ENCODE peak calls at places on chromosomes 3 and 15, in eight cellular contexts. One of them, this sample, is unnamed.

GRCh38 chr3:65878831-65879230 is 159.9 kb downstream of the MAGI1 start:
- DNase-seq in pancreas: no peak
- DNase-seq in dorsolateral prefrontal cortex: no peak
- DNase-seq in ovary: no peak
- DNase-seq in adrenal gland: no peak
- DNase-seq in HFFc6: no peak
- DNase-seq in AG04450: no peak
- DNase-seq in colonic mucosa: no peak
- DNase-seq in this sample: no peak

GRCh38 chr15:47586653-47587224 is 130.6 kb upstream of the SEMA6D start:
- DNase-seq in pancreas: no peak
- DNase-seq in dorsolateral prefrontal cortex: no peak
- DNase-seq in ovary: no peak
- DNase-seq in adrenal gland: peak
- DNase-seq in HFFc6: no peak
- DNase-seq in AG04450: no peak
- DNase-seq in colonic mucosa: peak
- DNase-seq in this sample: no peak

GRCh38 chr15:57917998-57918397 is 147.5 kb downstream of the ALDH1A2 start:
- DNase-seq in pancreas: no peak
- DNase-seq in dorsolateral prefrontal cortex: no peak
- DNase-seq in ovary: no peak
- DNase-seq in adrenal gland: no peak
- DNase-seq in HFFc6: no peak
- DNase-seq in AG04450: no peak
- DNase-seq in colonic mucosa: no peak
- DNase-seq in this sample: no peak

GRCh38 chr15:69140306-69140705 is 20.1 kb upstream of the GLCE start:
- DNase-seq in pancreas: no peak
- DNase-seq in dorsolateral prefrontal cortex: no peak
- DNase-seq in ovary: no peak
- DNase-seq in adrenal gland: no peak
- DNase-seq in HFFc6: no peak
- DNase-seq in AG04450: no peak
- DNase-seq in colonic mucosa: no peak
- DNase-seq in this sample: no peak

GRCh38 chr3:129942296-129942695 is 32.2 kb upstream of the TRH start:
- DNase-seq in pancreas: no peak
- DNase-seq in dorsolateral prefrontal cortex: peak
- DNase-seq in ovary: peak
- DNase-seq in adrenal gland: peak
- DNase-seq in HFFc6: peak
- DNase-seq in AG04450: peak
- DNase-seq in colonic mucosa: peak
- DNase-seq in this sample: peak

GRCh38 chr3:69511361-69511760 is 125.5 kb upstream of the FRMD4B start:
- DNase-seq in pancreas: no peak
- DNase-seq in dorsolateral prefrontal cortex: no peak
- DNase-seq in ovary: no peak
- DNase-seq in adrenal gland: no peak
- DNase-seq in HFFc6: no peak
- DNase-seq in AG04450: no peak
- DNase-seq in colonic mucosa: no peak
- DNase-seq in this sample: no peak

GRCh38 chr3:187695434-187695833 is 6.9 kb downstream of the RTP2 start:
- DNase-seq in pancreas: no peak
- DNase-seq in dorsolateral prefrontal cortex: no peak
- DNase-seq in ovary: no peak
- DNase-seq in adrenal gland: no peak
- DNase-seq in HFFc6: no peak
- DNase-seq in AG04450: no peak
- DNase-seq in colonic mucosa: no peak
- DNase-seq in this sample: no peak

GRCh38 chr3:169526246-169526645 is 137.3 kb downstream of the MECOM start:
- DNase-seq in pancreas: no peak
- DNase-seq in dorsolateral prefrontal cortex: no peak
- DNase-seq in ovary: no peak
- DNase-seq in adrenal gland: no peak
- DNase-seq in HFFc6: no peak
- DNase-seq in AG04450: no peak
- DNase-seq in colonic mucosa: no peak
- DNase-seq in this sample: no peak

GRCh38 chr3:186784820-186785516 is 1.6 kb downstream of the EIF4A2 start:
- DNase-seq in pancreas: no peak
- DNase-seq in dorsolateral prefrontal cortex: no peak
- DNase-seq in ovary: no peak
- DNase-seq in adrenal gland: no peak
- DNase-seq in HFFc6: no peak
- DNase-seq in AG04450: no peak
- DNase-seq in colonic mucosa: no peak
- DNase-seq in this sample: no peak

GRCh38 chr15:101501703-101502373 is 12.3 kb upstream of the PCSK6 start:
- DNase-seq in pancreas: no peak
- DNase-seq in dorsolateral prefrontal cortex: no peak
- DNase-seq in ovary: no peak
- DNase-seq in adrenal gland: peak
- DNase-seq in HFFc6: no peak
- DNase-seq in AG04450: no peak
- DNase-seq in colonic mucosa: no peak
- DNase-seq in this sample: peak

GRCh38 chr15:42836251-42836650 is 84.3 kb downstream of the TTBK2 start:
- DNase-seq in pancreas: no peak
- DNase-seq in dorsolateral prefrontal cortex: no peak
- DNase-seq in ovary: no peak
- DNase-seq in adrenal gland: no peak
- DNase-seq in HFFc6: no peak
- DNase-seq in AG04450: no peak
- DNase-seq in colonic mucosa: no peak
- DNase-seq in this sample: no peak

GRCh38 chr15:92884813-92885461 is 15.2 kb upstream of the CHD2 start:
- DNase-seq in pancreas: no peak
- DNase-seq in dorsolateral prefrontal cortex: no peak
- DNase-seq in ovary: no peak
- DNase-seq in adrenal gland: no peak
- DNase-seq in HFFc6: no peak
- DNase-seq in AG04450: no peak
- DNase-seq in colonic mucosa: no peak
- DNase-seq in this sample: no peak

GRCh38 chr3:23256741-23257435 is 53.8 kb downstream of the UBE2E2 start:
- DNase-seq in pancreas: no peak
- DNase-seq in dorsolateral prefrontal cortex: no peak
- DNase-seq in ovary: no peak
- DNase-seq in adrenal gland: no peak
- DNase-seq in HFFc6: no peak
- DNase-seq in AG04450: no peak
- DNase-seq in colonic mucosa: no peak
- DNase-seq in this sample: no peak

GRCh38 chr3:56930706-56931105 is 129.0 kb upstream of the ARHGEF3 start:
- DNase-seq in pancreas: no peak
- DNase-seq in dorsolateral prefrontal cortex: no peak
- DNase-seq in ovary: no peak
- DNase-seq in adrenal gland: no peak
- DNase-seq in HFFc6: no peak
- DNase-seq in AG04450: no peak
- DNase-seq in colonic mucosa: no peak
- DNase-seq in this sample: no peak

GRCh38 chr3:141876891-141877561 is 583 bp downstream of the ATP1B3 start:
- DNase-seq in pancreas: peak
- DNase-seq in dorsolateral prefrontal cortex: peak
- DNase-seq in ovary: peak
- DNase-seq in adrenal gland: peak
- DNase-seq in HFFc6: peak
- DNase-seq in AG04450: no peak
- DNase-seq in colonic mucosa: peak
- DNase-seq in this sample: peak

GRCh38 chr15:33735637-33736247 is 232.6 kb upstream of the CHRM5 start:
- DNase-seq in pancreas: no peak
- DNase-seq in dorsolateral prefrontal cortex: no peak
- DNase-seq in ovary: no peak
- DNase-seq in adrenal gland: peak
- DNase-seq in HFFc6: no peak
- DNase-seq in AG04450: no peak
- DNase-seq in colonic mucosa: no peak
- DNase-seq in this sample: peak

GRCh38 chr15:74128785-74129350 is 1.5 kb upstream of the ISLR2 start:
- DNase-seq in pancreas: no peak
- DNase-seq in dorsolateral prefrontal cortex: no peak
- DNase-seq in ovary: no peak
- DNase-seq in adrenal gland: no peak
- DNase-seq in HFFc6: no peak
- DNase-seq in AG04450: no peak
- DNase-seq in colonic mucosa: no peak
- DNase-seq in this sample: no peak

GRCh38 chr3:161274691-161275298 is 53.7 kb downstream of the NMD3 start:
- DNase-seq in pancreas: peak
- DNase-seq in dorsolateral prefrontal cortex: no peak
- DNase-seq in ovary: no peak
- DNase-seq in adrenal gland: peak
- DNase-seq in HFFc6: peak
- DNase-seq in AG04450: peak
- DNase-seq in colonic mucosa: peak
- DNase-seq in this sample: peak

GRCh38 chr3:27960133-27960532 is 238.0 kb upstream of the EOMES start:
- DNase-seq in pancreas: no peak
- DNase-seq in dorsolateral prefrontal cortex: no peak
- DNase-seq in ovary: no peak
- DNase-seq in adrenal gland: no peak
- DNase-seq in HFFc6: peak
- DNase-seq in AG04450: no peak
- DNase-seq in colonic mucosa: no peak
- DNase-seq in this sample: no peak

GRCh38 chr3:12796171-12797123 is at the start of gene CAND2:
- DNase-seq in pancreas: peak
- DNase-seq in dorsolateral prefrontal cortex: peak
- DNase-seq in ovary: peak
- DNase-seq in adrenal gland: peak
- DNase-seq in HFFc6: no peak
- DNase-seq in AG04450: no peak
- DNase-seq in colonic mucosa: peak
- DNase-seq in this sample: peak
- TF ChIP-seq CTCF in pancreas: no peak
- TF ChIP-seq CTCF in dorsolateral prefrontal cortex: peak
- TF ChIP-seq CTCF in ovary: no peak
- TF ChIP-seq CTCF in adrenal gland: no peak
- TF ChIP-seq CTCF in HFFc6: no peak
- TF ChIP-seq CTCF in AG04450: peak
- TF ChIP-seq CTCF in colonic mucosa: no peak
- TF ChIP-seq CTCF in this sample: no peak

GRCh38 chr15:88664151-88664778 is 25.4 kb downstream of the ISG20 start:
- DNase-seq in pancreas: no peak
- DNase-seq in dorsolateral prefrontal cortex: no peak
- DNase-seq in ovary: no peak
- DNase-seq in adrenal gland: no peak
- DNase-seq in HFFc6: no peak
- DNase-seq in AG04450: no peak
- DNase-seq in colonic mucosa: no peak
- DNase-seq in this sample: no peak
- TF ChIP-seq CTCF in pancreas: no peak
- TF ChIP-seq CTCF in dorsolateral prefrontal cortex: peak
- TF ChIP-seq CTCF in ovary: no peak
- TF ChIP-seq CTCF in adrenal gland: peak
- TF ChIP-seq CTCF in HFFc6: no peak
- TF ChIP-seq CTCF in AG04450: no peak
- TF ChIP-seq CTCF in colonic mucosa: peak
- TF ChIP-seq CTCF in this sample: peak

GRCh38 chr3:106209482-106209881 is 340.7 kb upstream of the CBLB start:
- DNase-seq in pancreas: no peak
- DNase-seq in dorsolateral prefrontal cortex: no peak
- DNase-seq in ovary: no peak
- DNase-seq in adrenal gland: no peak
- DNase-seq in HFFc6: no peak
- DNase-seq in AG04450: no peak
- DNase-seq in colonic mucosa: no peak
- DNase-seq in this sample: no peak

GRCh38 chr3:106206613-106207012 is 337.8 kb upstream of the CBLB start:
- DNase-seq in pancreas: no peak
- DNase-seq in dorsolateral prefrontal cortex: no peak
- DNase-seq in ovary: no peak
- DNase-seq in adrenal gland: no peak
- DNase-seq in HFFc6: no peak
- DNase-seq in AG04450: no peak
- DNase-seq in colonic mucosa: no peak
- DNase-seq in this sample: no peak

GRCh38 chr3:106208266-106208665 is 339.5 kb upstream of the CBLB start:
- DNase-seq in pancreas: no peak
- DNase-seq in dorsolateral prefrontal cortex: no peak
- DNase-seq in ovary: no peak
- DNase-seq in adrenal gland: no peak
- DNase-seq in HFFc6: no peak
- DNase-seq in AG04450: no peak
- DNase-seq in colonic mucosa: no peak
- DNase-seq in this sample: no peak

GRCh38 chr3:106210923-106211322 is 342.1 kb upstream of the CBLB start:
- DNase-seq in pancreas: no peak
- DNase-seq in dorsolateral prefrontal cortex: no peak
- DNase-seq in ovary: no peak
- DNase-seq in adrenal gland: no peak
- DNase-seq in HFFc6: no peak
- DNase-seq in AG04450: no peak
- DNase-seq in colonic mucosa: no peak
- DNase-seq in this sample: no peak

GRCh38 chr3:106208979-106209378 is 340.2 kb upstream of the CBLB start:
- DNase-seq in pancreas: no peak
- DNase-seq in dorsolateral prefrontal cortex: no peak
- DNase-seq in ovary: no peak
- DNase-seq in adrenal gland: no peak
- DNase-seq in HFFc6: peak
- DNase-seq in AG04450: no peak
- DNase-seq in colonic mucosa: no peak
- DNase-seq in this sample: no peak
- TF ChIP-seq CTCF in pancreas: no peak
- TF ChIP-seq CTCF in dorsolateral prefrontal cortex: peak
- TF ChIP-seq CTCF in ovary: no peak
- TF ChIP-seq CTCF in adrenal gland: no peak
- TF ChIP-seq CTCF in HFFc6: peak
- TF ChIP-seq CTCF in AG04450: peak
- TF ChIP-seq CTCF in colonic mucosa: no peak
- TF ChIP-seq CTCF in this sample: no peak

DNA sequence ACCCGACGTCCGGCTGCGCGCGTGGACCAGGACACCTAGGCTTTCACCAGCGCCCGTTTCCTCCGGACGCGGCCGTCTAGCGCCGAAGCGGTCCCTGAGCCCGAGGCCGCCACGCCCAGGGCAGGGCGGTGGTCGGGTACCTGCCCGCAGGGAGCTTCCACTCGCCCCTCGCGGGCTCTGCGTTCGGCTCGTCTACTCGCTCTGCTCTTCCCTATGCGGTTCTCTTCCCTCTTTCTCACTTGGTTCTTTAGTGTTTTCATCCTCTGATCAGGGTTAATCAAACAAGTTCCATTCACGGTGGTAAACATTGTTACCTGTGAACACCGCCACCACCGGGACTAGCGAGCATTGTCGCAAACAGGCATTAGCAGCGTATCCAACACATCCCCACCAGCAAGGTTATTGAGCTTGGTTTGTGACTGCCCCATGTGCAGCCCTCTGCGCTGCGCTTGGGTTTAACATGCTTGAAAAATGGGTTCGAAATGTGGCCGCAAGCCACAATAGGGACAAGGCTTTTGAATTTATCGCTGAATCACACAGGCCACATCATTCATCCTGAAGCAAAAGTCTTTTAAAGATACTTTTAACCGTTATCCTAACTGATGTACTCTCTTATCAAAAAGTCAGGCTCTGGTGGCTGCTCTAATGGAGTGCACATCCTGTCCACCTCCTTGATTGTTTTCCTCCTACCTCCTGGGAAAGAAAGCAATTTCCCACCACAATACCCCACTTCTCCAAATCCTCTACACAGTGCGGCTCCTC is 848 bp upstream of the CD47 start:
- DNase-seq in pancreas: peak
- DNase-seq in dorsolateral prefrontal cortex: no peak
- DNase-seq in ovary: no peak
- DNase-seq in adrenal gland: no peak
- DNase-seq in HFFc6: no peak
- DNase-seq in AG04450: no peak
- DNase-seq in colonic mucosa: peak
- DNase-seq in this sample: no peak
- TF ChIP-seq CTCF in pancreas: no peak
- TF ChIP-seq CTCF in dorsolateral prefrontal cortex: no peak
- TF ChIP-seq CTCF in ovary: no peak
- TF ChIP-seq CTCF in adrenal gland: no peak
- TF ChIP-seq CTCF in HFFc6: no peak
- TF ChIP-seq CTCF in AG04450: no peak
- TF ChIP-seq CTCF in colonic mucosa: no peak
- TF ChIP-seq CTCF in this sample: no peak